ENCODE peak calls at places on chromosomes 7 and 10, in four cellular contexts. One of them, this sample, is unnamed.
A peak's percentile ranks its signal among the peaks of the same experiment; 100 is the strongest.

GRCh38 chr7:105853931-105854419 is 22.4 kb downstream of the ATXN7L1 start:
- DNase-seq in activated B cell treated with CpG ODN at 0.5 μM for 24 hours: no peak
- DNase-seq in AG10803: peak; percentile 70
- DNase-seq in esophagus squamous epithelium: no peak
- DNase-seq in this sample: no peak

GRCh38 chr10:3231951-3232730 is 59.6 kb upstream of the PITRM1 start:
- DNase-seq in activated B cell treated with CpG ODN at 0.5 μM for 24 hours: no peak
- DNase-seq in AG10803: peak; percentile 87
- DNase-seq in esophagus squamous epithelium: no peak
- DNase-seq in this sample: no peak

GRCh38 chr10:45144666-45145065 is 143.9 kb downstream of the ZNF22 start:
- DNase-seq in activated B cell treated with CpG ODN at 0.5 μM for 24 hours: no peak
- DNase-seq in AG10803: no peak
- DNase-seq in esophagus squamous epithelium: no peak
- DNase-seq in this sample: no peak

GRCh38 chr10:113767222-113767621 is 15.7 kb downstream of the PLEKHS1 start:
- DNase-seq in activated B cell treated with CpG ODN at 0.5 μM for 24 hours: no peak
- DNase-seq in AG10803: no peak
- DNase-seq in esophagus squamous epithelium: no peak
- DNase-seq in this sample: no peak

GRCh38 chr7:68063171-68063570 is 1066.5 kb downstream of the TYW1 start:
- DNase-seq in activated B cell treated with CpG ODN at 0.5 μM for 24 hours: no peak
- DNase-seq in AG10803: no peak
- DNase-seq in esophagus squamous epithelium: no peak
- DNase-seq in this sample: no peak

GRCh38 chr7:121113288-121113687 is 124.8 kb downstream of the CPED1 start:
- DNase-seq in activated B cell treated with CpG ODN at 0.5 μM for 24 hours: no peak
- DNase-seq in AG10803: peak; percentile 30
- DNase-seq in esophagus squamous epithelium: no peak
- DNase-seq in this sample: no peak

GRCh38 chr10:46229144-46229563 is 57.6 kb upstream of the ANTXRL start:
- DNase-seq in activated B cell treated with CpG ODN at 0.5 μM for 24 hours: no peak
- DNase-seq in AG10803: no peak
- DNase-seq in esophagus squamous epithelium: no peak
- DNase-seq in this sample: no peak

GRCh38 chr7:129986600-129986999 is 33.8 kb upstream of the UBE2H start:
- DNase-seq in activated B cell treated with CpG ODN at 0.5 μM for 24 hours: no peak
- DNase-seq in AG10803: no peak
- DNase-seq in esophagus squamous epithelium: no peak
- DNase-seq in this sample: no peak

GRCh38 chr7:102897211-102897621 is 15.6 kb upstream of the LRRC17 start:
- DNase-seq in activated B cell treated with CpG ODN at 0.5 μM for 24 hours: no peak
- DNase-seq in AG10803: no peak
- DNase-seq in esophagus squamous epithelium: no peak
- DNase-seq in this sample: no peak

GRCh38 chr7:73921623-73922528 is 60.9 kb downstream of the TMEM270 start:
- DNase-seq in activated B cell treated with CpG ODN at 0.5 μM for 24 hours: no peak
- DNase-seq in AG10803: no peak
- DNase-seq in esophagus squamous epithelium: no peak
- DNase-seq in this sample: no peak

GRCh38 chr10:132207536-132208488 is 21.1 kb downstream of the DPYSL4 start:
- DNase-seq in activated B cell treated with CpG ODN at 0.5 μM for 24 hours: no peak
- DNase-seq in AG10803: no peak
- DNase-seq in esophagus squamous epithelium: no peak
- DNase-seq in this sample: no peak

GRCh38 chr10:131211556-131211955 is 100.0 kb downstream of the TCERG1L start:
- DNase-seq in activated B cell treated with CpG ODN at 0.5 μM for 24 hours: no peak
- DNase-seq in AG10803: no peak
- DNase-seq in esophagus squamous epithelium: no peak
- DNase-seq in this sample: no peak

GRCh38 chr7:148633761-148634160 is 43.2 kb downstream of the C7orf33 start:
- DNase-seq in activated B cell treated with CpG ODN at 0.5 μM for 24 hours: no peak
- DNase-seq in AG10803: no peak
- DNase-seq in esophagus squamous epithelium: no peak
- DNase-seq in this sample: no peak